ENCODE peak calls at places on chromosome 19, in four cellular contexts. One of them, this sample, is unnamed.

GRCh38 chr19:14081797-14082674 is 3.5 kb downstream of the C19orf67 start:
- DNase-seq in nephron progenitor cell: no peak
- DNase-seq in activated T-helper 1 cell treated with Interleukin-2 at 50 U/mL for 16 hours: no peak
- DNase-seq in EL: no peak
- DNase-seq in this sample: no peak

GRCh38 chr19:459724-460511 is 915 bp downstream of the SHC2 start:
- DNase-seq in EL: peak
- DNase-seq in nephron progenitor cell: peak
- DNase-seq in activated T-helper 1 cell treated with Interleukin-2 at 50 U/mL for 16 hours: peak
- DNase-seq in this sample: no peak

GRCh38 chr19:2070436-2070827 is 19.4 kb upstream of the MKNK2 start:
- DNase-seq in activated T-helper 1 cell treated with Interleukin-2 at 50 U/mL for 16 hours: no peak
- DNase-seq in EL: no peak
- DNase-seq in nephron progenitor cell: no peak
- DNase-seq in this sample: no peak

GRCh38 chr19:30668521-30669155 is 296.5 kb downstream of the ZNF536 start:
- DNase-seq in nephron progenitor cell: peak
- DNase-seq in activated T-helper 1 cell treated with Interleukin-2 at 50 U/mL for 16 hours: no peak
- DNase-seq in EL: no peak
- DNase-seq in this sample: no peak

GRCh38 chr19:29675120-29675649 is 9.9 kb downstream of the PLEKHF1 start:
- DNase-seq in activated T-helper 1 cell treated with Interleukin-2 at 50 U/mL for 16 hours: no peak
- DNase-seq in nephron progenitor cell: no peak
- DNase-seq in EL: no peak
- DNase-seq in this sample: no peak

GRCh38 chr19:44498988-44499387 is 1.3 kb downstream of the ZNF180 start:
- DNase-seq in nephron progenitor cell: no peak
- DNase-seq in activated T-helper 1 cell treated with Interleukin-2 at 50 U/mL for 16 hours: no peak
- DNase-seq in EL: peak
- DNase-seq in this sample: no peak

GRCh38 chr19:46954502-46955004 is 65.1 kb upstream of the NPAS1 start:
- DNase-seq in EL: no peak
- DNase-seq in nephron progenitor cell: no peak
- DNase-seq in activated T-helper 1 cell treated with Interleukin-2 at 50 U/mL for 16 hours: no peak
- DNase-seq in this sample: no peak

GRCh38 chr19:51824603-51825002 is 29.6 kb downstream of the FPR3 start:
- DNase-seq in activated T-helper 1 cell treated with Interleukin-2 at 50 U/mL for 16 hours: no peak
- DNase-seq in EL: no peak
- DNase-seq in nephron progenitor cell: no peak
- DNase-seq in this sample: no peak

GRCh38 chr19:53671621-53672111 is 39.9 kb downstream of the DPRX start:
- DNase-seq in activated T-helper 1 cell treated with Interleukin-2 at 50 U/mL for 16 hours: no peak
- DNase-seq in nephron progenitor cell: no peak
- DNase-seq in EL: no peak
- DNase-seq in this sample: no peak

GRCh38 chr19:31223805-31224534 is 125.3 kb downstream of the TSHZ3 start:
- DNase-seq in activated T-helper 1 cell treated with Interleukin-2 at 50 U/mL for 16 hours: no peak
- DNase-seq in nephron progenitor cell: no peak
- DNase-seq in EL: peak
- DNase-seq in this sample: peak

GRCh38 chr19:33118643-33119042 is 13.3 kb upstream of the WDR88 start:
- DNase-seq in nephron progenitor cell: no peak
- DNase-seq in EL: no peak
- DNase-seq in activated T-helper 1 cell treated with Interleukin-2 at 50 U/mL for 16 hours: no peak
- DNase-seq in this sample: no peak

GRCh38 chr19:50025794-50026549 is at the start of gene ZNF473:
- DNase-seq in EL: peak
- DNase-seq in activated T-helper 1 cell treated with Interleukin-2 at 50 U/mL for 16 hours: peak
- DNase-seq in nephron progenitor cell: peak
- DNase-seq in this sample: peak

GRCh38 chr19:47231215-47232054 is 436 bp upstream of the BBC3 start:
- DNase-seq in nephron progenitor cell: peak
- DNase-seq in EL: peak
- DNase-seq in activated T-helper 1 cell treated with Interleukin-2 at 50 U/mL for 16 hours: peak
- DNase-seq in this sample: peak

GRCh38 chr19:9057505-9058258 is 29.2 kb upstream of the OR1M1 start:
- DNase-seq in EL: no peak
- DNase-seq in activated T-helper 1 cell treated with Interleukin-2 at 50 U/mL for 16 hours: no peak
- DNase-seq in nephron progenitor cell: no peak
- DNase-seq in this sample: no peak

GRCh38 chr19:44113784-44114390 is 688 bp downstream of the ZNF225 start:
- DNase-seq in nephron progenitor cell: peak
- DNase-seq in activated T-helper 1 cell treated with Interleukin-2 at 50 U/mL for 16 hours: no peak
- DNase-seq in EL: peak
- DNase-seq in this sample: no peak

GRCh38 chr19:50489461-50490011 is 12.9 kb upstream of the GARIN5A start:
- DNase-seq in nephron progenitor cell: no peak
- DNase-seq in EL: no peak
- DNase-seq in activated T-helper 1 cell treated with Interleukin-2 at 50 U/mL for 16 hours: no peak
- DNase-seq in this sample: no peak

GRCh38 chr19:18049390-18049789 is 37.3 kb downstream of the IL12RB1 start:
- DNase-seq in EL: peak
- DNase-seq in activated T-helper 1 cell treated with Interleukin-2 at 50 U/mL for 16 hours: no peak
- DNase-seq in nephron progenitor cell: no peak
- DNase-seq in this sample: peak

GRCh38 chr19:42363614-42364346 is 26.3 kb downstream of the CNFN start:
- DNase-seq in activated T-helper 1 cell treated with Interleukin-2 at 50 U/mL for 16 hours: no peak
- DNase-seq in EL: no peak
- DNase-seq in nephron progenitor cell: no peak
- DNase-seq in this sample: no peak

GRCh38 chr19:14113762-14114414 is 3.7 kb downstream of the PRKACA start:
- DNase-seq in nephron progenitor cell: no peak
- DNase-seq in EL: no peak
- DNase-seq in activated T-helper 1 cell treated with Interleukin-2 at 50 U/mL for 16 hours: no peak
- DNase-seq in this sample: no peak

GRCh38 chr19:17680235-17680722 is 7.9 kb downstream of the UNC13A start:
- DNase-seq in activated T-helper 1 cell treated with Interleukin-2 at 50 U/mL for 16 hours: no peak
- DNase-seq in nephron progenitor cell: peak
- DNase-seq in EL: peak
- DNase-seq in this sample: peak

GRCh38 chr19:5929179-5929578 is 15.1 kb downstream of the CAPS start:
- DNase-seq in activated T-helper 1 cell treated with Interleukin-2 at 50 U/mL for 16 hours: no peak
- DNase-seq in nephron progenitor cell: no peak
- DNase-seq in EL: no peak
- DNase-seq in this sample: no peak